ENCODE peak calls at places on chromosomes 12 and 14, in six cellular contexts. W, C, O, U, D and E are unnamed samples. For H3K4me1 and H3K9me3, the result is how much of the 10 kb centered on the place peaks cover.

GRCh38 chr14:54737132-54737711 is 165.4 kb downstream of the GCH1 start:
- DNase-seq in W (no peak), C (no peak), O (no peak), U (peak), D (no peak), E (no peak)

GRCh38 chr14:105317546-105317945 is 3.0 kb downstream of the PACS2 start:
- DNase-seq in W (no peak), C (peak), O (no peak), U (peak), D (no peak), E (peak)

GRCh38 chr14:61342486-61342885 is 21.1 kb downstream of the PRKCH start:
- DNase-seq in W (no peak), C (no peak), O (no peak), U (no peak), D (no peak), E (peak)

GRCh38 chr12:102167821-102168605 is 29.6 kb downstream of the PMCH start:
- DNase-seq in W (no peak), C (no peak), O (no peak), U (peak), D (no peak), E (no peak)

GRCh38 chr14:101202627-101203404 is 299.3 kb upstream of the RTL1 start:
- DNase-seq in W (no peak), C (no peak), O (peak), U (no peak), D (no peak), E (no peak)

GRCh38 chr12:40016960-40017359 is 88.9 kb downstream of the SLC2A13 start:
- DNase-seq in W (peak), C (no peak), O (peak), U (peak), D (no peak), E (peak)

GRCh38 chr12:105451211-105451610 is 120.7 kb downstream of the C12orf75 start:
- DNase-seq in W (no peak), C (no peak), O (no peak), U (peak), D (peak), E (no peak)

GRCh38 chr12:82040987-82041743 is 282.0 kb upstream of the PPFIA2 start:
- DNase-seq in W (no peak), C (no peak), O (no peak), U (no peak), D (no peak), E (no peak)

GRCh38 chr12:26748741-26749431 is 84.1 kb downstream of the ITPR2 start:
- DNase-seq in W (no peak), C (no peak), O (no peak), U (peak), D (no peak), E (peak)

GRCh38 chr12:109758406-109759075 is 44.9 kb downstream of the FAM222A start:
- DNase-seq in W (no peak), C (peak), O (no peak), U (no peak), D (no peak), E (no peak)

GRCh38 chr12:104793280-104793679 is 164.8 kb downstream of the SLC41A2 start:
- DNase-seq in W (no peak), C (no peak), O (no peak), U (peak), D (no peak), E (no peak)

GRCh38 chr12:8664228-8664963 is 1.8 kb upstream of the MFAP5 start:
- DNase-seq in W (no peak), C (no peak), O (no peak), U (no peak), D (peak), E (no peak)

GRCh38 chr14:29521526-29522137 is 406.0 kb downstream of the PRKD1 start:
- DNase-seq in W (no peak), C (no peak), O (no peak), U (peak), D (no peak), E (peak)

GRCh38 chr12:64273527-64274403 is 51.7 kb upstream of the KICS2 start:
- DNase-seq in W (peak), C (no peak), O (no peak), U (no peak), D (no peak), E (no peak)

GRCh38 chr14:21072102-21072501 is 2.0 kb downstream of the ARHGEF40 start:
- DNase-seq in W (peak), C (no peak), O (no peak), U (peak), D (peak), E (no peak)

GRCh38 chr12:106282457-106283097 is 20.0 kb upstream of the TCP11L2 start:
- DNase-seq in W (peak), C (no peak), O (peak), U (peak), D (no peak), E (peak)

GRCh38 chr12:122422769-122423257 is 344 bp upstream of the CLIP1 start:
- DNase-seq in W (peak), C (no peak), O (peak), U (peak), D (no peak), E (peak)

GRCh38 chr14:54000341-54000811 is 43.8 kb upstream of the BMP4 start:
- DNase-seq in W (no peak), C (no peak), O (no peak), U (peak), D (no peak), E (no peak)

GRCh38 chr12:57803317-57803893 is 15.1 kb downstream of the AVIL start:
- DNase-seq in W (peak), C (peak), O (peak), U (peak), D (no peak), E (peak)

GRCh38 chr12:62270872-62271271 is 10.7 kb downstream of the USP15 start:
- DNase-seq in W (no peak), C (no peak), O (no peak), U (no peak), D (no peak), E (no peak)

GRCh38 chr12:46406352-46407027 is 33.9 kb upstream of the SLC38A2 start:
- DNase-seq in W (no peak), C (no peak), O (no peak), U (no peak), D (no peak), E (no peak)

GRCh38 chr14:23421594-23421993 is 13.5 kb upstream of the MYH6 start:
- DNase-seq in W (no peak), C (no peak), O (no peak), U (no peak), D (no peak), E (no peak)

GRCh38 chr12:104494137-104494815 is 37.5 kb downstream of the CHST11 start:
- DNase-seq in W (no peak), C (no peak), O (no peak), U (no peak), D (no peak), E (no peak)

GRCh38 chr14:96176275-96176674 is 28.4 kb upstream of the BDKRB2 start:
- DNase-seq in W (no peak), C (no peak), O (no peak), U (peak), D (no peak), E (no peak)

GRCh38 chr14:75604979-75605825 is 26.8 kb downstream of the FLVCR2 start:
- DNase-seq in W (no peak), C (no peak), O (no peak), U (no peak), D (peak), E (no peak)

GRCh38 chr14:36556811-36557433 is 25.5 kb downstream of the NKX2-8 start:
- DNase-seq in W (peak), C (no peak), O (no peak), U (peak), D (peak), E (peak)

GRCh38 chr12:112005419-112006395 is 7.3 kb downstream of the TMEM116 start:
- DNase-seq in W (peak), C (no peak), O (peak), U (peak), D (no peak), E (peak)

GRCh38 chr12:48084066-48084465 is 21.8 kb downstream of the SENP1 start:
- DNase-seq in W (no peak), C (no peak), O (no peak), U (peak), D (no peak), E (no peak)

DNA sequence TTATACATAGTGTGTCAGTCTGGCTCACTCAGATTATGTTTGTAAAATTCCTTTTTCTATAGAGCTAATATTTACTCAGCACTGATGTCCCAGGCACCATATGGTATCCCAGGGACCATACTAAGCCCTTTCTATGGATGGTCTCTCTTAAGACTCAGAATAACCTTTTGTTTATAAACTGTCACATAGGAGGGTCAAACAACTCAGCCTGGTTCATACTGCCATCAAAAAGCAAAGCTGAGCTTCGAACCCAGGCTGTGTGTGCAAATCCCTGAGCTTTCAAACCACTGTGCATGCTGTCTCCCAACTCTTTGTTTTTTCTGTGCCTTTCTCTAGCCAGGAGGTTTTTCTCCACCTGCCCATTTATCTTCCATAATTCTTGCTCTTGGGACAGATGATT is 135.6 kb upstream of the ARHGAP5 start:
- DNase-seq in W (no peak), C (no peak), O (no peak), U (no peak), D (no peak), E (no peak)
- H3K4me1 ChIP-seq in W (half or more), C (under half), O (under half), U (under half), D (under half), E (under half)

DNA sequence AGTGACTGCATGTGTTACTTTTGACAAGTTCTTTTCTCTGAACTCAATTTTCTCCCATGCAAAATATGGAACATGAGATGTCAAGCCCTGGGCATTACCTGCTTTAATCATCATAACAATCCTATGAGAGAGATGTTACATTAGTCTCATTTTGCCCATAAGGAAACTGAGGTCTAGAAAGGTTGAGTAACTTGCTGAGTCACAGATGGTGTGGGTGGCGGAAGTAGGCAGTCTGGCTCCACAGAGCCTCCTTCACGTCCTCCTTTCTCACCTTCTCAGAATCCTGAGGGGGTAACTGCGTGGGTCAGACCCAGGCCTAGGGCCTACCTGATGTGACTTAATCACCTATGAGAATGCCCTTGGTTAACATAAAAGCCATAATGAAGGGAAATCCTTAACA is 50.7 kb downstream of the TMTC1 start:
- DNase-seq in W (no peak), C (no peak), O (no peak), U (peak), D (no peak), E (no peak)
- H3K27ac ChIP-seq in W (no peak), C (no peak), O (no peak), U (no peak), D (peak), E (no peak)

GRCh38 chr12:34296143-34297041 is 274.1 kb downstream of the ALG10 start:
- DNase-seq in W (no peak), C (peak), O (no peak), U (no peak), D (no peak), E (no peak)
- H3K9me3 ChIP-seq in W (under half), C (under half), O (under half), U (half or more), D (under half), E (under half)

DNA sequence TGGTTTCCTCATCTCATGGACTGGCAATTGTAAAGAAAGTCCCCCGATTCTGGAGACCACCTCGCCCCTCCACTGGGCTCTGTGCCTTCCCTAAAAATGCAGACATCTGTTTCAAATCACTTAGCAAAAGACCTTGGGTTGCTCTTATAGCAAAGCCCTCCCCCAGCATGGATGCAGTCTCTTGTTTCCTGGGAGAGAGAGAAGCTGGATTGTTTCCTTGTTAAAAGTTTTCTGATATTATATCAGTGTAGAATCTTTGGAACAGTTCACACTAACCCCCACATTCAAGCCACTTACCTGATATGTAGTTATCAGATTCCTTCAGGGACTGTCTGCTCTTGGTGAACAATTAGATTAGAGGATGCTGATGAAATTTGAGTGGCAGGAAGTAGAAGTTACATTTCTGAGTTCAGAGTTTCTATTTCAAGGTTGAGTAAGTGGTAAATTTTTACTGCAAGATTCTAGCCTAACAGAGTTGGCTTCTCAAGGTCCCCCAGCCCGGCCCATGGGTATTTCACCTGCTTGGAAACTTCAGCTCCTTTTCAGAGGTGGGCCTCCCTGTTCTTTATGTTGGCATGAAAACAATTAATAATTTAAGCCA is 56.4 kb downstream of the PLXNC1 start:
- DNase-seq in W (no peak), C (no peak), O (no peak), U (no peak), D (no peak), E (no peak)
- H3K4me1 ChIP-seq in W (under half), C (under half), O (under half), U (under half), D (under half), E (under half)